ENCODE peak calls at places on chromosome 1, in four cellular contexts. X is GM12878, C is H1, F is HEK293T. Z is an unnamed sample.

GRCh38 chr1:33988161-33988560 is 124.3 kb downstream of the HMGB4 start:
- DNase-seq in X (no peak), C (no peak), F (no peak), Z (no peak)

GRCh38 chr1:241749924-241750695 is 97.9 kb upstream of the EXO1 start:
- DNase-seq in X (no peak), C (no peak), F (no peak), Z (no peak)

GRCh38 chr1:213070399-213070798 is 19.4 kb downstream of the RPS6KC1 start:
- DNase-seq in X (peak), C (no peak), F (no peak), Z (no peak)

GRCh38 chr1:38138498-38139233 is 92.1 kb upstream of the POU3F1 start:
- DNase-seq in X (no peak), C (no peak), F (no peak), Z (no peak)

GRCh38 chr1:67874501-67875111 is 41.3 kb upstream of the GNG12 start:
- DNase-seq in X (no peak), C (no peak), F (no peak), Z (no peak)

GRCh38 chr1:21541835-21542234 is 32.6 kb downstream of the ALPL start:
- DNase-seq in X (no peak), C (no peak), F (no peak), Z (no peak)

GRCh38 chr1:214446772-214447556 is 104.4 kb downstream of the PTPN14 start:
- DNase-seq in X (no peak), C (peak), F (no peak), Z (peak)

GRCh38 chr1:8706291-8706690 is 111.1 kb downstream of the RERE start:
- DNase-seq in X (no peak), C (no peak), F (no peak), Z (no peak)

GRCh38 chr1:56921486-56921885 is 44.3 kb downstream of the C8B start:
- DNase-seq in X (no peak), C (no peak), F (no peak), Z (no peak)

GRCh38 chr1:156464825-156465452 is 35.6 kb downstream of the MEF2D start:
- DNase-seq in X (no peak), C (no peak), F (no peak), Z (no peak)

GRCh38 chr1:12028957-12029511 is 9.7 kb downstream of the MIIP start:
- DNase-seq in X (no peak), C (no peak), F (no peak), Z (no peak)

GRCh38 chr1:53578358-53578757 is 119.2 kb downstream of the DMRTB1 start:
- DNase-seq in X (no peak), C (no peak), F (no peak), Z (no peak)

GRCh38 chr1:167627865-167628641 is 2.0 kb upstream of the RCSD1 start:
- DNase-seq in X (peak), C (no peak), F (no peak), Z (no peak)

GRCh38 chr1:200892546-200892945 is 2.2 kb upstream of the INAVA start:
- DNase-seq in X (no peak), C (no peak), F (no peak), Z (no peak)

GRCh38 chr1:168760781-168761180 is 31.8 kb upstream of the DPT start:
- DNase-seq in X (no peak), C (no peak), F (no peak), Z (no peak)

GRCh38 chr1:24827737-24828136 is 82.5 kb downstream of the CLIC4 start:
- DNase-seq in X (no peak), C (no peak), F (no peak), Z (no peak)

GRCh38 chr1:44947060-44947773 is 39.2 kb downstream of the EIF2B3 start:
- DNase-seq in X (no peak), C (no peak), F (no peak), Z (no peak)

GRCh38 chr1:1208713-1209433 is 2.5 kb upstream of the TNFRSF18 start:
- DNase-seq in X (no peak), C (no peak), F (no peak), Z (no peak)

GRCh38 chr1:235052067-235053008 is 76.3 kb downstream of the TOMM20 start:
- DNase-seq in X (no peak), C (no peak), F (no peak), Z (no peak)

GRCh38 chr1:226248091-226248490 is 24.6 kb downstream of the MIXL1 start:
- DNase-seq in X (no peak), C (no peak), F (no peak), Z (no peak)

GRCh38 chr1:234874291-234875288 is 254.0 kb downstream of the TOMM20 start:
- DNase-seq in X (no peak), C (no peak), F (no peak), Z (no peak)

GRCh38 chr1:165253818-165254254 is 102.7 kb downstream of the LMX1A start:
- DNase-seq in X (no peak), C (no peak), F (no peak), Z (no peak)

GRCh38 chr1:11729498-11730428 is 6.2 kb upstream of the AGTRAP start:
- DNase-seq in X (no peak), C (no peak), F (no peak), Z (no peak)

GRCh38 chr1:29117381-29117780 is 6.3 kb downstream of the TMEM200B start:
- DNase-seq in X (no peak), C (no peak), F (no peak), Z (no peak)

GRCh38 chr1:209443361-209443931 is 140.1 kb upstream of the CAMK1G start:
- DNase-seq in X (no peak), C (no peak), F (no peak), Z (no peak)

GRCh38 chr1:2571348-2571747 is 15.2 kb downstream of the TNFRSF14 start:
- DNase-seq in X (no peak), C (no peak), F (no peak), Z (no peak)

GRCh38 chr1:229574679-229575442 is 16.4 kb upstream of the ABCB10 start:
- DNase-seq in X (no peak), C (no peak), F (no peak), Z (no peak)

GRCh38 chr1:17579951-17580939 is 40.7 kb downstream of the ARHGEF10L start:
- DNase-seq in X (no peak), C (no peak), F (no peak), Z (no peak)

GRCh38 chr1:56577859-56578663 is 1.3 kb downstream of the PLPP3 start:
- DNase-seq in X (no peak), C (no peak), F (peak), Z (no peak)

GRCh38 chr1:153546371-153546770 is 765 bp upstream of the S100A4 start:
- DNase-seq in X (no peak), C (no peak), F (no peak), Z (no peak)

GRCh38 chr1:224432672-224433040 is 1.9 kb downstream of the WDR26 start:
- DNase-seq in X (no peak), C (no peak), F (no peak), Z (no peak)

GRCh38 chr1:10251325-10252103 is 41.1 kb downstream of the KIF1B start:
- DNase-seq in X (no peak), C (no peak), F (no peak), Z (no peak)

GRCh38 chr1:28329395-28330153 is 734 bp downstream of the MED18 start:
- DNase-seq in X (no peak), C (no peak), F (no peak), Z (peak)

GRCh38 chr1:105632342-105633196 is 1423.9 kb upstream of the PRMT6 start:
- DNase-seq in X (no peak), C (no peak), F (no peak), Z (no peak)

GRCh38 chr1:204872262-204872881 is 1.7 kb downstream of the NFASC start:
- DNase-seq in X (no peak), C (no peak), F (no peak), Z (no peak)

GRCh38 chr1:21436488-21437340 is 3.2 kb upstream of the NBPF3 start:
- DNase-seq in X (no peak), C (no peak), F (no peak), Z (no peak)

GRCh38 chr1:220922951-220923350 is 43.7 kb downstream of the HLX start:
- DNase-seq in X (no peak), C (no peak), F (no peak), Z (no peak)

GRCh38 chr1:3779265-3779911 is 6.8 kb downstream of the SMIM1 start:
- DNase-seq in X (no peak), C (no peak), F (no peak), Z (no peak)
- TF ChIP-seq SUZ12 in X (no peak), C (no peak), F (no peak), Z (no peak)

GRCh38 chr1:233598891-233599541 is 14.9 kb upstream of the KCNK1 start:
- DNase-seq in X (peak), C (no peak), F (no peak), Z (no peak)

GRCh38 chr1:233603366-233603927 is 10.5 kb upstream of the KCNK1 start:
- DNase-seq in X (no peak), C (no peak), F (no peak), Z (no peak)

GRCh38 chr1:233597489-233597901 is 16.4 kb upstream of the KCNK1 start:
- DNase-seq in X (peak), C (no peak), F (no peak), Z (no peak)

GRCh38 chr1:233600488-233600887 is 13.4 kb upstream of the KCNK1 start:
- DNase-seq in X (no peak), C (no peak), F (no peak), Z (no peak)

GRCh38 chr1:233599542-233600073 is 14.3 kb upstream of the KCNK1 start:
- DNase-seq in X (no peak), C (no peak), F (no peak), Z (no peak)
- TF ChIP-seq SUZ12 in X (no peak), C (no peak), F (no peak), Z (no peak)

GRCh38 chr1:61978866-61979265 is 215.8 kb upstream of the L1TD1 start:
- DNase-seq in X (no peak), C (no peak), F (no peak), Z (no peak)

GRCh38 chr1:61973100-61973837 is 221.4 kb upstream of the L1TD1 start:
- DNase-seq in X (no peak), C (no peak), F (no peak), Z (no peak)

GRCh38 chr1:61979729-61980128 is 214.9 kb upstream of the L1TD1 start:
- DNase-seq in X (no peak), C (no peak), F (no peak), Z (no peak)

GRCh38 chr1:61976566-61976965 is 218.1 kb upstream of the L1TD1 start:
- DNase-seq in X (no peak), C (no peak), F (no peak), Z (no peak)

GRCh38 chr1:61975621-61976020 is 219.0 kb upstream of the L1TD1 start:
- DNase-seq in X (no peak), C (no peak), F (no peak), Z (no peak)
- TF ChIP-seq SUZ12 in X (no peak), C (no peak), F (no peak), Z (no peak)

GRCh38 chr1:93148001-93148400 is 32.2 kb downstream of the TMED5 start:
- DNase-seq in X (no peak), C (no peak), F (no peak), Z (no peak)
- TF ChIP-seq SUZ12 in X (no peak), C (no peak), F (no peak), Z (no peak)

DNA sequence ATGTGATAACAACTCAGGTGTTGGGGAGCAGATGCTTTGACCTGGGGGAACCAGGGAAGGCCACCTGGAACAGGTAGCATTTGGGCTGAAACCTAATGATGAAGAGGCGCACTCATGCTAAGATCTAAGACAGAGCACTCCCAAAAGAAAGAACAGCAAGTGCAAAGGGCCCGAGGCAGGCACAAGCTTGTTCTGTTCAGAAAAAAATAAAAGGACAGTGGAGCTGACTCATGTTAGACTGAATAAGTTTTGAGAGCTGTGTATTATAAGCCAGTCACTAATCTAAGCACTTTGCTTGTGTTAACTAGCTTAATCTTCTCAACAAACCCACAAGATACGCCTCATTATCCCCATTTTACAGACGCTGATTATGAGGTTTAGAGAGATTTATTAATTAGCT is 90.1 kb downstream of the MATN1 start:
- DNase-seq in X (no peak), C (no peak), F (no peak), Z (no peak)
- TF ChIP-seq SUZ12 in X (no peak), C (no peak), F (no peak), Z (no peak)

DNA sequence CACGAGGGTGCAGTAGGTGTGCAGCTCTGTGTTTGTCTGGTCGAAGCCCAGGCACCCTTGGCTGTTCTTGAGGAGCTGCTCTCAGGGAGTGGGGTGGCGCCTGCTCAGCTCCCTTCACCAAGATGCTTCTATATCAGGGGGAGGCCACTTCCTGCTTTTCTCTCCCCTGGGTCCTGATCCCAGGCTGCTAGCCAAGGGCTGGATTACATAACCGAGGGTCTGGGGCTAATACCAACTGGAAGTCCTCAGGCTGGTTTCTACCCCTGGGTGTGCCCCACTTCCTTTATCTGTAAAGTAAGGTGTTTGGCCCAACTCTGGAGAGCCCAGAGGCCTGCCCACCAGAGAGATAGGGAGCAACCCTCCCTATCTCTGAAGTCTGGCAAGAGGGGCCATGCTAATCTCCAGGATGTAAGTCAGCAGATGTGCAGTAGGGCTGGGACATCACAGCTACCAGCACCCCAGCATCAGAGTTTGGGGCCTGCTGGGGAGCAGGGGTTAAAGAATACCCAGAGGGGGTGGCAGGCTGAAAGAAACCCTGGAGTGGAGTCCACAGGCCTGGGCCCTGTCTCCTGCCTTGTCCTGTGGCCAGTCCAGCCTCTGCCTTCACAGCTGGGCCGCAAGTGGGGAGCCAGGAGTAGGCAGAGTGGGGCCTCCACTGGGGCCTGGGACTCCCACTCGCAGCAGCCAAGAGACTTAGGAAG is 2.1 kb downstream of the SELENBP1 start:
- DNase-seq in X (no peak), C (no peak), F (peak), Z (no peak)
- TF ChIP-seq SUZ12 in X (no peak), C (no peak), F (no peak), Z (no peak)

DNA sequence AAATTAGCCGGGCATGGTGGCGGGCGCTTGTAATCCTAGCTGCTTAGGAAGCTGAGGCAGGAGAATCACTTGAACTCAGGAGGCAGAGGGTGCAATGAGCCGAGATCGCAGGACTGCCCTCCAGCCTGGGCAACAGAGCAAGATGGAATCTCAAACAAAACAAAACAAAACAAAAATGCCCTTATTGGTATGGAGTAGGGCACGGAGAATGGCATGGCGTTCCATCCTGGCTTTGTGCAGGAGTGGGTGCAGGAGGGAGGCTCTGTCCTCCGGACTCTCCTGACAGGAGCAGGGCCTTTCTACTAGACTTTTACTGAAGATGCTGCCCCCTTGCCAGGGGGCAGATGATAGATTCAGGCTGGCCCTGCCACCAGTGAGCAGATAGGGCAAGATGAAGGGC is 1.0 kb downstream of the TMEM61 start:
- DNase-seq in X (no peak), C (no peak), F (no peak), Z (no peak)
- TF ChIP-seq SUZ12 in X (no peak), C (no peak), F (no peak), Z (no peak)

DNA sequence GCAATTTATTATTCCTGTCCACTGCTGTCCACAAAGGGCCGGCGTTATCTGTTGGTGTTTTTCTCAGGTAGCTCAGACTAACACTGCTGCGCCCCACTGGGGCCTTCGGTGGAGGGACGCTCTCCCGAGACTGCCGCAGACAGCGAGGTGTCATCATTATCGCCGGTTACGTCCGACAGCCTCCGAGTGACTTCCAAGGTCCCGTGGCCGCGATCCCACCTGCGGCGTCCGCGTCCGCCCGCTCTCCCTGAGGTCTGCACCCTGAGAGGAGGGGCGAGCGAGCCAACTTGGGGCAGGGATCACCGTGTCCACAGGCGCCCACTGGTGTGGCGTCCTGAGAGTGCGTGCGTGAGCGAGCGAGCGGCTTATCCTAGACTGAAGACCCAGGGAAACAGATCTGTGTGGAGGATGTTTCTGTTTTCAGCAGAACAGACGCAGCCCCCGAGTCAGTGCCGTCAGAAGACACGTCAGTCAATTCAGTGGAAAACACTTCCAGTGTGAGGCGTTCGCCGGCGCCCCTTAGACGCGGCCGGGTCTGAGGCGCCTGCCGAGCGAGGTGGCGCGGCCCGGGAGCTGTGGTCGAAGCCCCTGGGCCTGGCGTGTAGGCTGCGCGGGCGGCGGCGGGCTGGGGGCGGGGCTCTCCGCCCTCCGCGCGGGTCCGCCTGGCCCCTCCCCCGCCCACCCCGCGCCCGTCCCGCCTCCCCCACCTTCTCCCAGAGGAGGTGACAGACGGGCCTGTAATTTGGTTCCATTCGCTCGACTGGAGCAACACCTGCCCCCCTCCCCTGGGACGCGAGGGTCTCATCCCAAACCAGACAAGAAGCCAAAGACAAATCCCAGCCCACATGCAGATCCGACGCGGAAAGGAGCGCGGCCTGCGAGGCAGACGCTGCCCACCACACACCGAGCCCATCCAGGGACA is 12.6 kb downstream of the NHLH2 start:
- DNase-seq in X (no peak), C (no peak), F (no peak), Z (no peak)
- TF ChIP-seq SUZ12 in X (peak), C (peak), F (no peak), Z (no peak)

DNA sequence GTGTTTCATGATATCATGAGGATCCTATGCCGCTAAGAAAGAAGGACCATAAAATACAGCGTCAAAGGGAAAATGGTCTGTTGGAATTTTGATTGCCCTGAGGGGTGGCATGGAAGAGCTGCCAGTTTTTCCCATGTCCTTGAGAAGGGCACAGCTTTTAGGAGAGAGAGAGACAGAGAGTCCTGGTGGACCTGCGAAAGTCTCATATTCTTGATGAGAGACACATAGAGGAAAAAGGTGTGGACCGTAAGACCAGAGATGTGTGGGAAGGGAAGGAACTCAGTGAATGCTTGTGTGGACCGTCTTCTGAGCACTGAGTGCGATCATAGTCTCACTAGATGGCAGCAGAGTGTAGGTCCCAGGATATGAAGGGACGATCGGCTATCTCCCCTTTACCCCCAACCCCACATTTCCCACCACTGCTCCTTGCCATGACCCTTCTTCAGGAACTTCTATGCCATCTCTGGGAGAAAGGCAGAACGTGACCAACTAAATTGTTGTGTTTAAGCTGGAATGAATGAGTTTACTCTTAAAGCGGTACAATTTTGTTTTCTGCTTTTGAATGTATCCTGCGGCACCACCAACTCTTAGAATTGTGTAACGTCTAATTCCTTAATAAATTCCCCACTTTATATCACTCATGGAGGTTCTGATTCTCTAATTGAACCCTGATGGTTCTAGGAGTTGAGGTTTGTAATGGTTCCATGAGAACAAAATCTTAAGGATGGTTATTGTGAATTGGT is 117.7 kb downstream of the CTH start:
- DNase-seq in X (no peak), C (no peak), F (peak), Z (peak)
- TF ChIP-seq SUZ12 in X (no peak), C (no peak), F (no peak), Z (no peak)

Z was measured in NT2/D1.